ENCODE peak calls at places on chromosomes 6 and 20, in four cellular contexts. Z is HCT116, K is mammary epithelial cell, P is GM23248. V is an unnamed sample.
A peak's percentile ranks its signal among the peaks of the same experiment; 100 is the strongest.

GRCh38 chr6:161274488-161274858 is 612 bp upstream of the AGPAT4 start:
- DNase-seq in Z (no peak), K (no peak), P (no peak), V (no peak)

GRCh38 chr20:49460916-49461315 is 21.6 kb downstream of the KCNB1 start:
- DNase-seq in Z (no peak), K (peak; percentile 81), P (no peak), V (peak; percentile 71)

GRCh38 chr20:35617397-35618031 is 1.9 kb downstream of the SPAG4 start:
- DNase-seq in Z (no peak), K (peak; percentile 43), P (peak; percentile 69), V (peak; percentile 76)

GRCh38 chr20:29497261-29497671 is 1760.2 kb upstream of the DEFB115 start:
- DNase-seq in Z (no peak), K (no peak), P (peak; percentile 5), V (peak; percentile 46)

GRCh38 chr20:41300383-41300782 is 17.1 kb downstream of the ZHX3 start:
- DNase-seq in Z (no peak), K (no peak), P (no peak), V (no peak)

GRCh38 chr6:4935486-4935885 is 68.4 kb downstream of the RPP40 start:
- DNase-seq in Z (no peak), K (no peak), P (no peak), V (no peak)

GRCh38 chr6:87905101-87905517 is 142.5 kb upstream of the SPACA1 start:
- DNase-seq in Z (no peak), K (peak; percentile 61), P (no peak), V (no peak)

GRCh38 chr20:51462566-51463276 is 79.8 kb downstream of the NFATC2 start:
- DNase-seq in Z (no peak), K (no peak), P (peak; percentile 78), V (no peak)

GRCh38 chr6:26130581-26131247 is 43.5 kb downstream of the HFE start:
- DNase-seq in Z (no peak), K (peak; percentile 26), P (no peak), V (peak; percentile 77)

GRCh38 chr6:41770381-41771057 is 9.2 kb downstream of the FRS3 start:
- DNase-seq in Z (no peak), K (no peak), P (no peak), V (no peak)

GRCh38 chr20:157154-157553 is at the start of gene DEFB127:
- DNase-seq in Z (no peak), K (no peak), P (no peak), V (no peak)

GRCh38 chr6:14925627-14926026 is 320.2 kb upstream of the JARID2 start:
- DNase-seq in Z (no peak), K (no peak), P (peak; percentile 68), V (no peak)

GRCh38 chr6:144485531-144485930 is 200.4 kb downstream of the UTRN start:
- DNase-seq in Z (no peak), K (no peak), P (no peak), V (no peak)

GRCh38 chr6:19879663-19880062 is 42.5 kb downstream of the ID4 start:
- DNase-seq in Z (no peak), K (no peak), P (no peak), V (peak; percentile 14)

GRCh38 chr20:38127011-38127621 is 38.0 kb downstream of the TGM2 start:
- DNase-seq in Z (peak; percentile 26), K (peak; percentile 50), P (peak; percentile 85), V (peak; percentile 69)

GRCh38 chr6:158185729-158186456 is 17.7 kb downstream of the GTF2H5 start:
- DNase-seq in Z (no peak), K (peak; percentile 89), P (peak; percentile 88), V (no peak)

GRCh38 chr6:154615483-154616025 is 105.1 kb upstream of the CNKSR3 start:
- DNase-seq in Z (peak; percentile 80), K (peak; percentile 86), P (peak; percentile 77), V (peak; percentile 57)

GRCh38 chr6:98634569-98634968 is 199.8 kb upstream of the POU3F2 start:
- DNase-seq in Z (no peak), K (peak; percentile 23), P (no peak), V (no peak)

GRCh38 chr20:63433756-63434531 is 38.5 kb downstream of the KCNQ2 start:
- DNase-seq in Z (no peak), K (no peak), P (no peak), V (no peak)

GRCh38 chr6:46904117-46904516 is 17.6 kb downstream of the ADGRF5 start:
- DNase-seq in Z (no peak), K (no peak), P (no peak), V (no peak)

GRCh38 chr6:45305546-45305945 is 22.6 kb upstream of the RUNX2 start:
- DNase-seq in Z (no peak), K (peak; percentile 65), P (no peak), V (no peak)

GRCh38 chr6:137365648-137366047 is 128.5 kb downstream of the OLIG3 start:
- DNase-seq in Z (no peak), K (no peak), P (no peak), V (no peak)

GRCh38 chr6:137372532-137372931 is 121.7 kb downstream of the OLIG3 start:
- DNase-seq in Z (no peak), K (no peak), P (no peak), V (no peak)

GRCh38 chr6:137371634-137372016 is 122.6 kb downstream of the OLIG3 start:
- DNase-seq in Z (no peak), K (no peak), P (no peak), V (peak; percentile 32)

GRCh38 chr6:137370871-137371633 is 123.1 kb downstream of the OLIG3 start:
- DNase-seq in Z (peak; percentile 2), K (no peak), P (no peak), V (no peak)

GRCh38 chr6:137369135-137369534 is 125.1 kb downstream of the OLIG3 start:
- DNase-seq in Z (no peak), K (no peak), P (no peak), V (peak; percentile 5)
- H2AFZ ChIP-seq in Z (no peak overlapping the region), K (no peak overlapping the region), P (no peak overlapping the region), V (no peak overlapping the region)

DNA sequence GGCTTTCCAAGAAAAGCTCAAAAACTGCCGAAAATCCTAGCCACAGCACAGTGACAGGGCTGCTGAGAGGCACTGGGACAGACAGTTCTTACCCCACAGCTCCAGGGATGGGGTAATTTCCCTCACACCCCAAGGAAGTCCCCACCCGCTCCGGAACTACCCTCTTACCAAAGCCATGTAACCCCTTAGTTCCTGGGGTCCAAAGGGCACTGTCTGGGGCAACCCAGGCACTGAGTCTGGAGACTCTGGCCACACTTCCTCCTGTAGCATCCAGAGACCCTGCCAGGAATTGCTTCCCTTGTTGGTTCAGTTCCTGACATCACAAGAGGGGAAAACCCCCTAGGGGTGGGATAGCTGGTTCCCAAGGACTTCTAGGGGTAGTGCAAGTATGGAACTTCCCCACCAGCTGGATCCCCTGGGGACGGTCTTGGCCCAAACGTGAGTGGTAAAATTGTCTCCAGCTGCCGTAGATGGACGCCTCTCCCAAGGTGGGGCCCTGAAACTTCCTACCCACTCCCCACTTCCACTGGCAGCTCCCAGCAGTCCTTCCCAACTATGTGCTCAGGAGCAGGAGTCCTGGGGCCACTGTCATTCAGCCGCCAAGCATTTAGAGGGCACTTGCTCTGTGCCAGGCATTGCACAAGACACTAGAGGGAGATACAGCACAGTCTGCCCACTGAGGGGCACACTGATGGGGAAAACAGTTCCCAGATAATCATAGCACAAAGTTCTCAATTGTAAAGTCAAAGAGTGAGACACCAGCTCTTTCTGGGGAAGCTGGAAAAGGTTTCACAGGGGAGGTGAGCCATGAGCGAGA is 17.3 kb upstream of the HCK start:
- DNase-seq in Z (no peak), K (no peak), P (peak; percentile 37), V (no peak)
- TF ChIP-seq EZH2 in Z (no peak), K (no peak), P (no peak), V (no peak)

GRCh38 chr6:43946641-43947363 is 176.8 kb downstream of the VEGFA start:
- DNase-seq in Z (no peak), K (no peak), P (no peak), V (no peak)
- H2AFZ ChIP-seq in Z (no peak overlapping the region), K (no peak overlapping the region), P (no peak overlapping the region), V (no peak overlapping the region)

DNA sequence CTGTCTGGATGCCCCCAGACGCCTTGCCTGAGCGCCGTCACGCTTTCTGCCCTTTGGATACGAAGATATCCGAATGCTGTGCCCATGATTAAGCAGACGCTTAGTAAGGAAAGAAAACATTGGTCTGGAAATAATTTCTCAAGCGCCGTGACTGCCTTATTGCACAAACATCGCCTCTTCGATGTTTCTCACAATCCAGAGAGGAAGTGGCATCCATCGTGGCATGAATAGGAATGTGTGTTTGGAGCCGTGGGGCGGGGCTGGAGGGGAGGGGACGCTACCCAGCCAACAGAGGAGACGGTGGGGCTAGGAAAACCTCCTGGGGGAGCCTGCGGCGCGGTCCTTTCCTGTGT is 564 bp upstream of the PPP1R14C start:
- DNase-seq in Z (no peak), K (peak; percentile 92), P (peak; percentile 94), V (peak; percentile 86)
- TF ChIP-seq EZH2 in Z (no peak), K (no peak), P (no peak), V (no peak)

GRCh38 chr6:163668061-163668426 is 253.5 kb downstream of the QKI start:
- DNase-seq in Z (no peak), K (no peak), P (no peak), V (no peak)
- H2AFZ ChIP-seq in Z (no peak overlapping the region), K (no peak overlapping the region), P (no peak overlapping the region), V (no peak overlapping the region)

GRCh38 chr6:30127238-30128093 is 8.5 kb upstream of the TRIM40 start:
- DNase-seq in Z (no peak), K (no peak), P (peak; percentile 26), V (no peak)
- TF ChIP-seq EZH2 in Z (no peak), K (no peak), P (no peak), V (no peak)

GRCh38 chr6:28140616-28141015 is 1.1 kb upstream of the ZKSCAN8 start:
- DNase-seq in Z (no peak), K (no peak), P (no peak), V (no peak)
- H2AFZ ChIP-seq in Z (peak overlapping the region; percentile 78), K (no peak overlapping the region), P (peak overlapping the region; percentile 99), V (no peak overlapping the region)

GRCh38 chr20:46814366-46815232 is 80.0 kb upstream of the EYA2 start:
- DNase-seq in Z (peak; percentile 62), K (peak; percentile 83), P (peak; percentile 95), V (peak; percentile 83)

GRCh38 chr20:46808565-46808964 is 86.1 kb upstream of the EYA2 start:
- DNase-seq in Z (no peak), K (no peak), P (no peak), V (no peak)

GRCh38 chr20:46809961-46810360 is 84.7 kb upstream of the EYA2 start:
- DNase-seq in Z (no peak), K (no peak), P (no peak), V (no peak)

GRCh38 chr20:46810442-46811327 is 84.0 kb upstream of the EYA2 start:
- DNase-seq in Z (no peak), K (no peak), P (no peak), V (no peak)

GRCh38 chr20:46811328-46812084 is 83.1 kb upstream of the EYA2 start:
- DNase-seq in Z (no peak), K (no peak), P (no peak), V (no peak)
- TF ChIP-seq EZH2 in Z (no peak), K (peak; percentile 23), P (peak; percentile 86), V (no peak)

V was measured in PC-9.